ENCODE peak calls at places on chromosomes 12 and 14, in five cellular contexts. One of them, this sample, is unnamed.

GRCh38 chr12:67752226-67752732 is 103.7 kb downstream of the DYRK2 start:
- DNase-seq in NCI-H774: no peak
- DNase-seq in stimulated activated CD4-positive, alpha-beta T cell treated with anti-CD3 and anti-CD28 coated beads, TNF-alpha, amount 100 ng/mL, for 4 hours: no peak
- DNase-seq in posterior cingulate gyrus: no peak
- DNase-seq in GM03348: no peak
- DNase-seq in this sample: no peak

GRCh38 chr12:117972341-117972740 is 3.6 kb upstream of the KSR2 start:
- DNase-seq in stimulated activated CD4-positive, alpha-beta T cell treated with anti-CD3 and anti-CD28 coated beads, TNF-alpha, amount 100 ng/mL, for 4 hours: no peak
- DNase-seq in posterior cingulate gyrus: no peak
- DNase-seq in NCI-H774: no peak
- DNase-seq in GM03348: no peak
- DNase-seq in this sample: no peak

GRCh38 chr12:5220835-5221234 is 177.2 kb downstream of the KCNA5 start:
- DNase-seq in NCI-H774: no peak
- DNase-seq in stimulated activated CD4-positive, alpha-beta T cell treated with anti-CD3 and anti-CD28 coated beads, TNF-alpha, amount 100 ng/mL, for 4 hours: no peak
- DNase-seq in GM03348: no peak
- DNase-seq in posterior cingulate gyrus: no peak
- DNase-seq in this sample: no peak

GRCh38 chr14:100824156-100824555 is 1.8 kb upstream of the MEG3 start:
- DNase-seq in GM03348: peak; percentile 91
- DNase-seq in stimulated activated CD4-positive, alpha-beta T cell treated with anti-CD3 and anti-CD28 coated beads, TNF-alpha, amount 100 ng/mL, for 4 hours: no peak
- DNase-seq in NCI-H774: no peak
- DNase-seq in posterior cingulate gyrus: peak; percentile 60
- DNase-seq in this sample: peak; percentile 11

GRCh38 chr12:3446653-3447270 is 44.2 kb upstream of the PRMT8 start:
- DNase-seq in GM03348: no peak
- DNase-seq in NCI-H774: no peak
- DNase-seq in posterior cingulate gyrus: no peak
- DNase-seq in stimulated activated CD4-positive, alpha-beta T cell treated with anti-CD3 and anti-CD28 coated beads, TNF-alpha, amount 100 ng/mL, for 4 hours: no peak
- DNase-seq in this sample: no peak

GRCh38 chr12:128857173-128857770 is 4.0 kb downstream of the GLT1D1 start:
- DNase-seq in stimulated activated CD4-positive, alpha-beta T cell treated with anti-CD3 and anti-CD28 coated beads, TNF-alpha, amount 100 ng/mL, for 4 hours: no peak
- DNase-seq in GM03348: no peak
- DNase-seq in posterior cingulate gyrus: no peak
- DNase-seq in NCI-H774: no peak
- DNase-seq in this sample: no peak

GRCh38 chr12:49357099-49357678 is 10.1 kb upstream of the SPATS2 start:
- DNase-seq in stimulated activated CD4-positive, alpha-beta T cell treated with anti-CD3 and anti-CD28 coated beads, TNF-alpha, amount 100 ng/mL, for 4 hours: no peak
- DNase-seq in NCI-H774: no peak
- DNase-seq in GM03348: peak; percentile 63
- DNase-seq in posterior cingulate gyrus: no peak
- DNase-seq in this sample: peak; percentile 37

GRCh38 chr14:50107850-50108249 is 8.5 kb downstream of the VCPKMT start:
- DNase-seq in stimulated activated CD4-positive, alpha-beta T cell treated with anti-CD3 and anti-CD28 coated beads, TNF-alpha, amount 100 ng/mL, for 4 hours: no peak
- DNase-seq in posterior cingulate gyrus: no peak
- DNase-seq in GM03348: no peak
- DNase-seq in NCI-H774: no peak
- DNase-seq in this sample: no peak

GRCh38 chr12:108305520-108305919 is 33.6 kb downstream of the CMKLR1 start:
- DNase-seq in GM03348: peak; percentile 93
- DNase-seq in stimulated activated CD4-positive, alpha-beta T cell treated with anti-CD3 and anti-CD28 coated beads, TNF-alpha, amount 100 ng/mL, for 4 hours: no peak
- DNase-seq in NCI-H774: no peak
- DNase-seq in posterior cingulate gyrus: peak; percentile 84
- DNase-seq in this sample: no peak

GRCh38 chr12:59164991-59165718 is 244.9 kb upstream of the LRIG3 start:
- DNase-seq in posterior cingulate gyrus: no peak
- DNase-seq in GM03348: peak; percentile 37
- DNase-seq in NCI-H774: no peak
- DNase-seq in stimulated activated CD4-positive, alpha-beta T cell treated with anti-CD3 and anti-CD28 coated beads, TNF-alpha, amount 100 ng/mL, for 4 hours: no peak
- DNase-seq in this sample: peak; percentile 66

GRCh38 chr12:30152705-30153104 is 369.0 kb upstream of the TMTC1 start:
- DNase-seq in posterior cingulate gyrus: no peak
- DNase-seq in NCI-H774: peak; percentile 12
- DNase-seq in stimulated activated CD4-positive, alpha-beta T cell treated with anti-CD3 and anti-CD28 coated beads, TNF-alpha, amount 100 ng/mL, for 4 hours: no peak
- DNase-seq in GM03348: no peak
- DNase-seq in this sample: no peak

GRCh38 chr14:102225936-102226335 is 79.0 kb downstream of the MOK start:
- DNase-seq in GM03348: no peak
- DNase-seq in posterior cingulate gyrus: no peak
- DNase-seq in NCI-H774: no peak
- DNase-seq in stimulated activated CD4-positive, alpha-beta T cell treated with anti-CD3 and anti-CD28 coated beads, TNF-alpha, amount 100 ng/mL, for 4 hours: no peak
- DNase-seq in this sample: no peak

GRCh38 chr14:91246051-91246852 is 1.7 kb upstream of the GPR68 start:
- DNase-seq in GM03348: no peak
- DNase-seq in stimulated activated CD4-positive, alpha-beta T cell treated with anti-CD3 and anti-CD28 coated beads, TNF-alpha, amount 100 ng/mL, for 4 hours: peak; percentile 60
- DNase-seq in posterior cingulate gyrus: no peak
- DNase-seq in NCI-H774: peak; percentile 19
- DNase-seq in this sample: no peak

GRCh38 chr14:104545151-104545931 is 34.2 kb upstream of the C14orf180 start:
- DNase-seq in posterior cingulate gyrus: peak; percentile 83
- DNase-seq in stimulated activated CD4-positive, alpha-beta T cell treated with anti-CD3 and anti-CD28 coated beads, TNF-alpha, amount 100 ng/mL, for 4 hours: no peak
- DNase-seq in NCI-H774: no peak
- DNase-seq in GM03348: peak; percentile 5
- DNase-seq in this sample: no peak

GRCh38 chr12:32399373-32400113 is at the start of gene FGD4:
- DNase-seq in posterior cingulate gyrus: peak; percentile 77
- DNase-seq in stimulated activated CD4-positive, alpha-beta T cell treated with anti-CD3 and anti-CD28 coated beads, TNF-alpha, amount 100 ng/mL, for 4 hours: no peak
- DNase-seq in GM03348: peak; percentile 90
- DNase-seq in NCI-H774: peak; percentile 94
- DNase-seq in this sample: peak; percentile 95

GRCh38 chr14:30180219-30180618 is 252.6 kb upstream of the PRKD1 start:
- DNase-seq in NCI-H774: no peak
- DNase-seq in posterior cingulate gyrus: no peak
- DNase-seq in GM03348: peak; percentile 24
- DNase-seq in stimulated activated CD4-positive, alpha-beta T cell treated with anti-CD3 and anti-CD28 coated beads, TNF-alpha, amount 100 ng/mL, for 4 hours: no peak
- DNase-seq in this sample: no peak

GRCh38 chr14:100546051-100546443 is 41.2 kb downstream of the BEGAIN start:
- DNase-seq in NCI-H774: no peak
- DNase-seq in GM03348: peak; percentile 86
- DNase-seq in posterior cingulate gyrus: no peak
- DNase-seq in stimulated activated CD4-positive, alpha-beta T cell treated with anti-CD3 and anti-CD28 coated beads, TNF-alpha, amount 100 ng/mL, for 4 hours: no peak
- DNase-seq in this sample: no peak

GRCh38 chr12:12180136-12180535 is 86.7 kb downstream of the LRP6 start:
- DNase-seq in NCI-H774: no peak
- DNase-seq in GM03348: no peak
- DNase-seq in posterior cingulate gyrus: no peak
- DNase-seq in stimulated activated CD4-positive, alpha-beta T cell treated with anti-CD3 and anti-CD28 coated beads, TNF-alpha, amount 100 ng/mL, for 4 hours: no peak
- DNase-seq in this sample: no peak

GRCh38 chr12:106281056-106281782 is 21.3 kb upstream of the TCP11L2 start:
- DNase-seq in stimulated activated CD4-positive, alpha-beta T cell treated with anti-CD3 and anti-CD28 coated beads, TNF-alpha, amount 100 ng/mL, for 4 hours: no peak
- DNase-seq in NCI-H774: no peak
- DNase-seq in GM03348: no peak
- DNase-seq in posterior cingulate gyrus: no peak
- DNase-seq in this sample: no peak

GRCh38 chr12:26867084-26867483 is 34.1 kb upstream of the ITPR2 start:
- DNase-seq in stimulated activated CD4-positive, alpha-beta T cell treated with anti-CD3 and anti-CD28 coated beads, TNF-alpha, amount 100 ng/mL, for 4 hours: no peak
- DNase-seq in posterior cingulate gyrus: no peak
- DNase-seq in NCI-H774: no peak
- DNase-seq in GM03348: no peak
- DNase-seq in this sample: no peak

GRCh38 chr12:38488866-38489265 is 172.3 kb downstream of the ALG10B start:
- DNase-seq in GM03348: no peak
- DNase-seq in stimulated activated CD4-positive, alpha-beta T cell treated with anti-CD3 and anti-CD28 coated beads, TNF-alpha, amount 100 ng/mL, for 4 hours: no peak
- DNase-seq in NCI-H774: no peak
- DNase-seq in posterior cingulate gyrus: no peak
- DNase-seq in this sample: no peak

GRCh38 chr12:117643971-117644370 is 282.5 kb upstream of the NOS1 start:
- DNase-seq in posterior cingulate gyrus: no peak
- DNase-seq in stimulated activated CD4-positive, alpha-beta T cell treated with anti-CD3 and anti-CD28 coated beads, TNF-alpha, amount 100 ng/mL, for 4 hours: no peak
- DNase-seq in NCI-H774: no peak
- DNase-seq in GM03348: no peak
- DNase-seq in this sample: no peak

GRCh38 chr14:89578048-89578619 is 161.1 kb upstream of the FOXN3 start:
- DNase-seq in posterior cingulate gyrus: no peak
- DNase-seq in stimulated activated CD4-positive, alpha-beta T cell treated with anti-CD3 and anti-CD28 coated beads, TNF-alpha, amount 100 ng/mL, for 4 hours: no peak
- DNase-seq in GM03348: peak; percentile 57
- DNase-seq in NCI-H774: no peak
- DNase-seq in this sample: no peak

GRCh38 chr14:99730876-99731351 is 46.8 kb downstream of the CYP46A1 start:
- DNase-seq in stimulated activated CD4-positive, alpha-beta T cell treated with anti-CD3 and anti-CD28 coated beads, TNF-alpha, amount 100 ng/mL, for 4 hours: no peak
- DNase-seq in posterior cingulate gyrus: peak; percentile 19
- DNase-seq in GM03348: no peak
- DNase-seq in NCI-H774: no peak
- DNase-seq in this sample: no peak

GRCh38 chr12:109670647-109671046 is 43.0 kb upstream of the FAM222A start:
- DNase-seq in posterior cingulate gyrus: no peak
- DNase-seq in GM03348: no peak
- DNase-seq in NCI-H774: no peak
- DNase-seq in stimulated activated CD4-positive, alpha-beta T cell treated with anti-CD3 and anti-CD28 coated beads, TNF-alpha, amount 100 ng/mL, for 4 hours: no peak
- DNase-seq in this sample: peak; percentile 41

GRCh38 chr12:18683603-18684002 is 54.2 kb downstream of the PLCZ1 start:
- DNase-seq in stimulated activated CD4-positive, alpha-beta T cell treated with anti-CD3 and anti-CD28 coated beads, TNF-alpha, amount 100 ng/mL, for 4 hours: no peak
- DNase-seq in GM03348: peak; percentile 9
- DNase-seq in NCI-H774: no peak
- DNase-seq in posterior cingulate gyrus: no peak
- DNase-seq in this sample: no peak

GRCh38 chr12:115194857-115195256 is 510.9 kb upstream of the TBX3 start:
- DNase-seq in stimulated activated CD4-positive, alpha-beta T cell treated with anti-CD3 and anti-CD28 coated beads, TNF-alpha, amount 100 ng/mL, for 4 hours: no peak
- DNase-seq in GM03348: no peak
- DNase-seq in NCI-H774: no peak
- DNase-seq in posterior cingulate gyrus: no peak
- DNase-seq in this sample: no peak

GRCh38 chr12:115227137-115227615 is 543.2 kb upstream of the TBX3 start:
- DNase-seq in posterior cingulate gyrus: no peak
- DNase-seq in GM03348: peak; percentile 81
- DNase-seq in stimulated activated CD4-positive, alpha-beta T cell treated with anti-CD3 and anti-CD28 coated beads, TNF-alpha, amount 100 ng/mL, for 4 hours: no peak
- DNase-seq in NCI-H774: no peak
- DNase-seq in this sample: no peak